ENCODE peak calls at places on chromosomes 7 and 10, in seven cellular contexts. E, N, M, P, B, Y and O are unnamed samples. For H3K27me3, the result is how much of the 10 kb centered on the place peaks cover.

GRCh38 chr7:6232534-6232933 is 39.9 kb downstream of the CYTH3 start:
- DNase-seq in M (peak), Y (peak), E (no peak), N (no peak), B (peak), P (no peak), O (peak)

GRCh38 chr7:7221602-7222038 is 39.3 kb downstream of the C1GALT1 start:
- DNase-seq in B (no peak), P (peak), N (peak), Y (no peak), E (peak), M (no peak), O (no peak)

GRCh38 chr10:95513941-95514392 is 47.2 kb downstream of the SORBS1 start:
- DNase-seq in M (peak), B (peak), E (peak), P (no peak), N (peak), Y (peak), O (no peak)

GRCh38 chr7:104328308-104328969 is at the start of gene LHFPL3:
- DNase-seq in P (no peak), B (no peak), E (no peak), Y (no peak), N (no peak), M (no peak), O (peak)

GRCh38 chr7:134599371-134599770 is 47.3 kb upstream of the BPGM start:
- DNase-seq in B (peak), E (no peak), M (no peak), Y (no peak), N (no peak), P (peak), O (no peak)

GRCh38 chr10:129898701-129899563 is 65.1 kb downstream of the EBF3 start:
- DNase-seq in Y (no peak), B (no peak), M (no peak), E (no peak), P (no peak), N (no peak), O (no peak)

GRCh38 chr10:2913531-2913930 is 153.8 kb upstream of the PFKP start:
- DNase-seq in E (no peak), Y (no peak), P (no peak), B (no peak), N (peak), M (no peak), O (no peak)

GRCh38 chr10:98664329-98665042 is 217.8 kb upstream of the HPS1 start:
- DNase-seq in E (no peak), M (no peak), Y (no peak), N (no peak), B (no peak), P (peak), O (peak)

GRCh38 chr7:141675431-141676210 is 26.3 kb downstream of the DENND11 start:
- DNase-seq in M (no peak), E (peak), P (no peak), B (no peak), Y (no peak), N (no peak), O (no peak)

GRCh38 chr7:25726180-25726579 is 425.8 kb upstream of the NFE2L3 start:
- DNase-seq in B (no peak), E (no peak), N (no peak), P (no peak), Y (no peak), M (no peak), O (no peak)

GRCh38 chr7:50953303-50953702 is 170.6 kb upstream of the GRB10 start:
- DNase-seq in N (no peak), B (no peak), Y (no peak), P (no peak), E (no peak), M (no peak), O (no peak)

GRCh38 chr10:62278461-62278910 is 9.8 kb upstream of the RTKN2 start:
- DNase-seq in N (no peak), B (no peak), E (peak), M (no peak), P (peak), Y (no peak), O (no peak)

GRCh38 chr10:55200020-55200419 is 399.0 kb upstream of the PCDH15 start:
- DNase-seq in P (no peak), N (no peak), Y (no peak), M (no peak), B (no peak), E (no peak), O (no peak)

GRCh38 chr10:131569851-131570715 is 258.6 kb upstream of the TCERG1L start:
- DNase-seq in P (no peak), B (no peak), M (no peak), Y (peak), E (no peak), N (no peak), O (no peak)

GRCh38 chr10:58615237-58615935 is 102.7 kb downstream of the BICC1 start:
- DNase-seq in Y (no peak), P (no peak), E (no peak), M (no peak), N (no peak), B (no peak), O (no peak)

GRCh38 chr7:3995187-3995586 is 686.9 kb upstream of the FOXK1 start:
- DNase-seq in M (no peak), P (no peak), N (no peak), B (no peak), E (no peak), Y (no peak), O (no peak)

GRCh38 chr10:69730251-69731156 is 71.2 kb upstream of the COL13A1 start:
- DNase-seq in E (no peak), B (peak), M (no peak), Y (no peak), N (no peak), P (no peak), O (no peak)

GRCh38 chr10:28920091-28920490 is 242.8 kb downstream of the BAMBI start:
- DNase-seq in B (no peak), E (no peak), N (no peak), M (no peak), P (no peak), Y (no peak), O (no peak)

GRCh38 chr10:35890970-35891330 is 248.9 kb upstream of the FZD8 start:
- DNase-seq in Y (no peak), E (no peak), N (no peak), P (no peak), B (no peak), M (no peak), O (no peak)

GRCh38 chr7:26265061-26265460 is 26.6 kb upstream of the SNX10 start:
- DNase-seq in Y (no peak), E (no peak), P (no peak), B (no peak), N (no peak), M (no peak), O (no peak)

GRCh38 chr10:78919111-78919966 is 149.4 kb upstream of the ZMIZ1 start:
- DNase-seq in B (no peak), E (no peak), M (no peak), Y (no peak), P (no peak), N (no peak), O (no peak)

GRCh38 chr7:44172352-44172751 is 16.9 kb downstream of the GCK start:
- DNase-seq in M (no peak), E (no peak), P (no peak), N (no peak), B (no peak), Y (no peak), O (no peak)

GRCh38 chr10:72140174-72140573 is 51.8 kb upstream of the SPOCK2 start:
- DNase-seq in Y (no peak), P (no peak), M (no peak), B (no peak), N (no peak), E (no peak), O (no peak)

GRCh38 chr10:110725809-110726641 is 81.9 kb downstream of the RBM20 start:
- DNase-seq in M (no peak), N (no peak), B (peak), P (peak), E (no peak), Y (no peak), O (no peak)

GRCh38 chr10:63027533-63027932 is 105.6 kb upstream of the NRBF2 start:
- DNase-seq in N (no peak), P (no peak), M (peak), B (no peak), E (no peak), Y (no peak), O (no peak)

GRCh38 chr7:139861794-139862193 is 32.7 kb downstream of the TBXAS1 start:
- DNase-seq in Y (no peak), B (no peak), P (no peak), M (no peak), E (no peak), N (no peak), O (no peak)

GRCh38 chr10:73785721-73786511 is 510 bp downstream of the ZSWIM8 start:
- DNase-seq in P (peak), N (no peak), M (peak), E (peak), Y (peak), B (no peak), O (peak)

GRCh38 chr7:126635545-126635944 is 617.2 kb downstream of the GRM8 start:
- DNase-seq in Y (no peak), E (no peak), B (no peak), M (no peak), P (no peak), N (no peak), O (no peak)

GRCh38 chr7:127359011-127359410 is 33.5 kb downstream of the ZNF800 start:
- DNase-seq in B (no peak), N (no peak), P (no peak), M (no peak), E (no peak), Y (no peak), O (no peak)

GRCh38 chr7:142669074-142669654 is 80.1 kb upstream of the PRSS1 start:
- DNase-seq in B (no peak), E (no peak), M (no peak), P (peak), Y (no peak), N (no peak), O (no peak)

GRCh38 chr7:155796381-155797261 is 15.6 kb downstream of the SHH start:
- DNase-seq in B (peak), M (peak), P (peak), E (no peak), N (no peak), Y (peak), O (peak)

GRCh38 chr10:92839191-92840085 is 8.9 kb upstream of the EXOC6 start:
- DNase-seq in N (no peak), P (peak), Y (peak), E (peak), B (peak), M (peak), O (no peak)

GRCh38 chr10:74084955-74085354 is 65.7 kb downstream of the AP3M1 start:
- DNase-seq in E (no peak), N (no peak), B (no peak), M (no peak), Y (no peak), P (no peak), O (peak)

GRCh38 chr7:90592036-90592435 is 4.1 kb upstream of the CDK14 start:
- DNase-seq in Y (no peak), B (no peak), M (no peak), P (no peak), E (no peak), N (no peak), O (no peak)

GRCh38 chr7:94909023-94909466 is 1.7 kb downstream of the PPP1R9A start:
- DNase-seq in M (no peak), B (no peak), P (no peak), N (no peak), E (no peak), Y (no peak), O (no peak)

GRCh38 chr7:45869426-45869825 is 3.5 kb downstream of the CCDC201 start:
- DNase-seq in P (no peak), M (no peak), E (peak), N (no peak), Y (no peak), B (no peak), O (no peak)

GRCh38 chr10:36195364-36195763 is 553.3 kb upstream of the FZD8 start:
- DNase-seq in E (no peak), B (no peak), M (no peak), P (no peak), Y (no peak), N (no peak), O (no peak)

GRCh38 chr10:997266-998022 is 9.2 kb downstream of the GTPBP4 start:
- DNase-seq in P (no peak), M (no peak), E (no peak), Y (no peak), N (no peak), B (no peak), O (no peak)

DNA sequence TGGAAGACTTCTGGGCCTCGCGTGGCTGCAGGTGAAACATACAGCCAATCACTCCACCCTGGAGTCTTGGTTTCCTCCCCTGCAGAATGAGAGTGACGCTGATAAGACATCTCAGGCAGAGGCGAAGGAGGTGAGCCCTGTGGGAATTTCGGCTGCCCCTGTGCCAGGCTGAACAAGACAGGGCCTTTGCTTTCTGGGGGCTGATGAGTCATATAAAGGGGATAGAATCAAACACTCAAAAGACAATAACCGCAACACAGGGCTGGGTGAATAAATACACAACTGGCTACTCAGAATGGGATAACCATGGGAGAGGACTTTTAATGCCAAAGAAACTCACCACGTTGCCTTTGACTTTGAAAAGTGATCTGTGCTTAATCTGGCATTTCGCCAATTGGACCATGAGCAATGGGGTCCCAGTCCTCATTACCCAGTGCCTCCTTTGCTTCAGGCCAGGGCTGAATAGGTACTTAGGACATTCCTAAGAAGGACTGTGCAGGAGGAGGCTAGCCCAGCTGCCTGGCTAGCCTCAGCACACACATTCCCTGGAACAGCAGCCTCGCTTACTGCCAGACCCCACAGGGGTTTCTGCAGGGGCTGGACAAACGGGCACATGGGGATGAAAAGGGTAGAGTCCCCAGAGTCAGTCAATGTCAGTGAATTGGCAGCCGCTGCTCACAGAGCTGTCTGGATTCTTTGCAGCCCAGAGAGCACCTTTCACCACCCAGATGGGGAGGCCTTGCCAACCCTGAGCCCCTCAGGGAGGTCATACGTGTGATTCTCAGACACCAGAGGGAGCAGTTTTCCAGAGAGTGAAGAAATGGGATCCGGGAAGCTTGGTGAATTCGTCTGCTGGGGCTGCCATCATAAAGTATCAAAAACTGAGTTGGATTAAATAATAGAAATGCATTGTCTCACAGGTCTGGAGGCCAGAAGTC is 143.5 kb downstream of the KCNMA1 start:
- DNase-seq in Y (no peak), M (no peak), P (no peak), N (no peak), E (peak), B (no peak), O (peak)
- TF ChIP-seq CTCF in Y (no peak), M (peak), P (peak), N (peak), E (peak), B (peak), O (no peak)

GRCh38 chr7:23469150-23469960 is 936 bp downstream of the IGF2BP3 start:
- DNase-seq in Y (no peak), M (no peak), P (no peak), B (no peak), N (no peak), E (no peak), O (peak)
- H3K27me3 ChIP-seq in Y (half or more), M (under half), P (under half), B (half or more), N (under half), E (under half), O (under half)

GRCh38 chr7:11970132-11970531 is 138.1 kb upstream of the THSD7A start:
- DNase-seq in B (no peak), M (no peak), Y (no peak), E (no peak), P (no peak), N (no peak), O (no peak)

DNA sequence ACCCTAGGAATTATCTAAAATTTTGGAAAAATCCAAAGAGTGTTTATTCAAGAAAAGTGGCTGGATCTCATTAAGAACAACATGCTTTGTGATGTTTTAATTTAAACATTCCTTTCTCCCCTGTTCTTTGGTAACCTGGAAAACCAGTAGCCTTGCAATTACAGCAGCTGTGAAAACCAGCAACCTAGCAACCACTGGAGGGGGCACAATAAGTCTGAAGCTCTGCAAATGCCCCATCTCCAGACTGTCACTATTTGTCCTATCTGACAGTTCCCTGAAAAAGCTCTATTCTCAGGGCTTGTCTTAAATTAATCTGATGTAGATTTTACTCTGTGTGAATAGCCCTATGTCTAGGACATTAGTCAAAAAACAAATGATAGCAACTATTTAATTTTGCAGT is 137.6 kb upstream of the THSD7A start:
- DNase-seq in Y (no peak), P (no peak), B (no peak), E (no peak), M (no peak), N (no peak), O (no peak)
- TF ChIP-seq CTCF in Y (no peak), P (no peak), B (no peak), E (no peak), M (no peak), N (no peak), O (no peak)

GRCh38 chr10:71127773-71128172 is 84.6 kb upstream of the UNC5B start:
- DNase-seq in B (no peak), M (no peak), N (no peak), E (no peak), P (no peak), Y (no peak), O (no peak)
- H3K27me3 ChIP-seq in B (under half), M (under half), N (under half), E (under half), P (under half), Y (under half), O (under half)